ENCODE peak calls at places on chromosomes 13 and 19, in nine cellular contexts. C is fibroblast of lung, R is neuronal stem cell, P is tibial nerve, Z is body of pancreas, H is heart left ventricle, N is SK-N-SH, L is aorta, M is right cardiac atrium. S is an unnamed sample.

GRCh38 chr19:55689366-55690108 is 14.5 kb downstream of the EPN1 start:
- DNase-seq in L (peak; percentile 70), P (no peak), H (peak; percentile 24), N (no peak), M (no peak), Z (no peak), C (no peak), R (no peak), S (no peak)

GRCh38 chr13:107864543-107865460 is 350.5 kb downstream of the LIG4 start:
- DNase-seq in L (no peak), Z (peak; percentile 15), M (no peak), H (no peak), R (peak; percentile 84), N (peak; percentile 29), C (peak; percentile 86), P (peak; percentile 14), S (no peak)

GRCh38 chr13:78137404-78138142 is 218.9 kb upstream of the EDNRB start:
- DNase-seq in P (peak; percentile 27), Z (peak; percentile 29), H (no peak), N (peak; percentile 59), M (no peak), R (peak; percentile 65), C (peak; percentile 78), L (no peak), S (no peak)

GRCh38 chr13:33349314-33349995 is 63.9 kb upstream of the STARD13 start:
- DNase-seq in P (peak; percentile 23), R (peak; percentile 3), C (no peak), M (peak; percentile 20), L (peak; percentile 76), Z (peak; percentile 42), N (no peak), H (peak; percentile 43), S (no peak)

GRCh38 chr13:39353988-39354387 is 249.0 kb downstream of the LHFPL6 start:
- DNase-seq in M (no peak), R (no peak), P (no peak), Z (no peak), H (no peak), N (no peak), L (no peak), C (peak; percentile 21), S (no peak)

GRCh38 chr13:75308222-75308621 is 173.7 kb downstream of the TBC1D4 start:
- DNase-seq in R (no peak), Z (no peak), H (no peak), M (no peak), P (no peak), C (no peak), N (no peak), L (no peak), S (no peak)

GRCh38 chr19:42284641-42285341 is 15.7 kb downstream of the CIC start:
- DNase-seq in Z (no peak), C (no peak), L (peak; percentile 81), P (no peak), M (peak; percentile 37), H (peak; percentile 51), R (peak; percentile 29), N (no peak), S (peak; percentile 58)

GRCh38 chr19:11737964-11738745 is 591 bp downstream of the ZNF823 start:
- DNase-seq in H (peak; percentile 55), Z (peak; percentile 82), M (peak; percentile 33), P (no peak), N (peak; percentile 71), L (peak; percentile 83), C (peak; percentile 12), R (no peak), S (peak; percentile 86)

GRCh38 chr19:8545743-8546142 is 31.5 kb downstream of the MYO1F start:
- DNase-seq in N (no peak), C (no peak), P (no peak), Z (no peak), M (no peak), L (no peak), H (no peak), R (no peak), S (no peak)

GRCh38 chr13:43664700-43665191 is 122.0 kb downstream of the ENOX1 start:
- DNase-seq in N (no peak), R (no peak), M (peak; percentile 23), L (no peak), P (no peak), C (peak; percentile 79), H (peak; percentile 30), Z (peak; percentile 14), S (no peak)

GRCh38 chr13:20198781-20199180 is 6.0 kb upstream of the GJB2 start:
- DNase-seq in Z (no peak), R (no peak), C (no peak), L (no peak), H (no peak), M (no peak), P (no peak), N (no peak), S (no peak)

GRCh38 chr19:11964858-11965645 is at the start of gene ZNF763:
- DNase-seq in H (peak; percentile 97), C (peak; percentile 81), P (peak; percentile 98), R (peak; percentile 93), M (peak; percentile 93), L (peak; percentile 96), N (peak; percentile 92), Z (peak; percentile 96), S (peak; percentile 93)

GRCh38 chr19:38400361-38400760 is 2.5 kb upstream of the FAM98C start:
- DNase-seq in C (no peak), R (no peak), P (no peak), N (no peak), L (peak; percentile 48), H (no peak), Z (no peak), M (no peak), S (no peak)

GRCh38 chr19:55750715-55751114 is 8.2 kb upstream of the RFPL4A start:
- DNase-seq in C (no peak), Z (no peak), P (no peak), N (no peak), H (no peak), M (no peak), L (no peak), R (no peak), S (no peak)

GRCh38 chr19:4108767-4109625 is 14.9 kb downstream of the MAP2K2 start:
- DNase-seq in C (no peak), L (no peak), N (no peak), P (no peak), M (no peak), Z (peak; percentile 31), H (no peak), R (no peak), S (no peak)

GRCh38 chr19:39845621-39846175 is 481 bp downstream of the FBL start:
- DNase-seq in M (peak; percentile 16), R (no peak), C (no peak), H (peak; percentile 36), Z (no peak), L (peak; percentile 79), P (no peak), N (peak; percentile 73), S (no peak)

GRCh38 chr19:30228113-30228725 is 144.0 kb upstream of the ZNF536 start:
- DNase-seq in L (no peak), R (no peak), P (no peak), N (peak; percentile 80), H (no peak), M (no peak), Z (no peak), C (no peak), S (no peak)

GRCh38 chr19:30227071-30227621 is 145.0 kb upstream of the ZNF536 start:
- DNase-seq in L (no peak), R (no peak), N (no peak), P (no peak), C (no peak), M (no peak), Z (no peak), H (no peak), S (no peak)

GRCh38 chr19:30227661-30228112 is 144.5 kb upstream of the ZNF536 start:
- DNase-seq in L (no peak), M (peak; percentile 61), C (peak; percentile 40), P (peak; percentile 46), Z (peak; percentile 58), H (peak; percentile 73), R (peak; percentile 84), N (peak; percentile 87), S (peak; percentile 63)

GRCh38 chr19:30229524-30230174 is 142.5 kb upstream of the ZNF536 start:
- DNase-seq in L (no peak), P (no peak), Z (no peak), H (no peak), R (no peak), M (no peak), C (no peak), N (peak; percentile 78), S (no peak)

GRCh38 chr19:30228726-30229523 is 143.3 kb upstream of the ZNF536 start:
- DNase-seq in L (no peak), P (no peak), H (no peak), Z (no peak), C (peak; percentile 11), R (no peak), N (peak; percentile 76), M (no peak), S (no peak)
- H3K27ac ChIP-seq in L (no peak overlapping the region), P (peak overlapping the region; percentile 89), H (no peak overlapping the region), Z (no peak overlapping the region), C (no peak overlapping the region), R (no peak overlapping the region), N (no peak overlapping the region), M (peak overlapping the region; percentile 25), S (no peak overlapping the region)

GRCh38 chr13:112645327-112645914 is 44.4 kb upstream of the ATP11A start:
- DNase-seq in P (no peak), L (no peak), R (no peak), N (no peak), M (no peak), C (no peak), Z (no peak), H (no peak), S (no peak)
- H3K27ac ChIP-seq in P (no peak overlapping the region), L (no peak overlapping the region), R (no peak overlapping the region), N (no peak overlapping the region), M (no peak overlapping the region), C (no peak overlapping the region), Z (no peak overlapping the region), H (no peak overlapping the region), S (no peak overlapping the region)

GRCh38 chr19:9934132-9934950 is 2.0 kb downstream of the OLFM2 start:
- DNase-seq in H (peak; percentile 54), C (peak; percentile 66), Z (peak; percentile 74), M (peak; percentile 77), R (peak; percentile 87), P (peak; percentile 80), N (peak; percentile 92), L (peak; percentile 91), S (peak; percentile 69)
- H3K27ac ChIP-seq in H (no peak overlapping the region), C (no peak overlapping the region), Z (no peak overlapping the region), M (peak overlapping the region; percentile 8), R (no peak overlapping the region), P (peak overlapping the region; percentile 17), N (no peak overlapping the region), L (no peak overlapping the region), S (no peak overlapping the region)

DNA sequence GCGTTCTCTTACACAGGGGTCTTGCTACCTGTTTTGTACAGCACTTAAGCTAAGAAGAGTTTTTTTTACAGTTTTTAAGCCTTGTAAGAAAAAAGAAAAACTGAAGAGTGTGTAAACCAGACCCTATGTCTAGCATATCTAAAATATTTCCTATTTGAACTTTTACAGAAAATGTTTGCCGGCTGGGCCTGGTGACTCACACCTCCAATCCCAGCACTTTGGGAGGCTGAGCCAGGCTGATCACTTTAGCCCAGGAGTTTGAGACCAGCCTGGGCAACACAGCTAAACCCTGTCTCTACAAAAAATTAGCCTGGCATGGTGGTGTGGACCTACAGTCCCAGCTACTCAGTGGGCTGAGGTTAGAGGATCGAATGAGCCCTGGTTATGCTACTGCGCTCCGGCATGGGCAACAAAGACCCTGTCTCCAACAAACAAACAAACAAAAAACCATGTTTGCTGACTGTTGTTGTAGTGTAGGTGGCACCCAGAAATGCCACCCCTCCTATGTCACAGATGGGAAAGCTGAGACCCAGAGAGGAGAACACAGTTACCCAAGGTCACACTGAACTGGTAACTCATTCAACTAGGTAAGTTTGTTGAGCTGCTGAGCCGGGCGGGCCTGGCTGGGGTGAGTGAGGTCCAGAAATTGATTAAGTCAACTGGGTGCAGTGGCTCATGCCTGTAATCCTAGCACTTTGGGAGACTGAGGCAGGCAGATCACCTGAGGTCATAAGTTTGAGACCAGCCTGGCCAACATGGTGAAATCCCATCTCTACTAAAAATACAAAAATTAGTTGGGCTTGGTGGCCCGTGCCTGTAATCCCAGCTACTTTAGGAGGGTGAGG is 1.9 kb upstream of the VASP start:
- DNase-seq in Z (no peak), R (no peak), C (no peak), L (no peak), M (no peak), N (no peak), P (no peak), H (no peak), S (no peak)
- H3K27ac ChIP-seq in Z (peak overlapping the region; percentile 99), R (no peak overlapping the region), C (peak overlapping the region; percentile 32), L (no peak overlapping the region), M (no peak overlapping the region), N (peak overlapping the region; percentile 88), P (peak overlapping the region; percentile 92), H (peak overlapping the region; percentile 84), S (peak overlapping the region; percentile 90)